ENCODE peak calls at places on chromosomes 13 and 19, in ten cellular contexts. One of them, this sample, is unnamed.

GRCh38 chr13:43963726-43964125 is 84.0 kb downstream of the LACC1 start:
- DNase-seq in GM13977: no peak
- DNase-seq in PC-3: peak; percentile 14
- DNase-seq in NCI-H1105: no peak
- DNase-seq in fibroblast of mammary gland: no peak
- DNase-seq in Calu3: no peak
- DNase-seq in substantia nigra: no peak
- DNase-seq in neuronal stem cell: no peak
- DNase-seq in lower lobe of right lung: no peak
- DNase-seq in A172: no peak
- DNase-seq in this sample: peak; percentile 10

GRCh38 chr19:15944401-15944800 is 4.4 kb upstream of the OR10H4 start:
- DNase-seq in fibroblast of mammary gland: no peak
- DNase-seq in lower lobe of right lung: no peak
- DNase-seq in substantia nigra: no peak
- DNase-seq in neuronal stem cell: no peak
- DNase-seq in Calu3: no peak
- DNase-seq in A172: no peak
- DNase-seq in PC-3: no peak
- DNase-seq in NCI-H1105: no peak
- DNase-seq in GM13977: no peak
- DNase-seq in this sample: no peak

GRCh38 chr19:2214253-2214652 is 21.9 kb downstream of the PLEKHJ1 start:
- DNase-seq in NCI-H1105: no peak
- DNase-seq in PC-3: no peak
- DNase-seq in neuronal stem cell: no peak
- DNase-seq in substantia nigra: no peak
- DNase-seq in GM13977: no peak
- DNase-seq in A172: no peak
- DNase-seq in lower lobe of right lung: no peak
- DNase-seq in Calu3: no peak
- DNase-seq in fibroblast of mammary gland: no peak
- DNase-seq in this sample: no peak

GRCh38 chr19:29651622-29652394 is 13.5 kb upstream of the PLEKHF1 start:
- DNase-seq in A172: no peak
- DNase-seq in GM13977: no peak
- DNase-seq in lower lobe of right lung: peak; percentile 15
- DNase-seq in NCI-H1105: no peak
- DNase-seq in neuronal stem cell: no peak
- DNase-seq in Calu3: no peak
- DNase-seq in fibroblast of mammary gland: no peak
- DNase-seq in substantia nigra: no peak
- DNase-seq in PC-3: no peak
- DNase-seq in this sample: no peak

GRCh38 chr13:61123533-61124269 is 291.9 kb downstream of the PCDH20 start:
- DNase-seq in NCI-H1105: no peak
- DNase-seq in substantia nigra: no peak
- DNase-seq in lower lobe of right lung: no peak
- DNase-seq in A172: no peak
- DNase-seq in GM13977: no peak
- DNase-seq in Calu3: no peak
- DNase-seq in neuronal stem cell: no peak
- DNase-seq in PC-3: no peak
- DNase-seq in fibroblast of mammary gland: no peak
- DNase-seq in this sample: no peak

GRCh38 chr19:38849746-38850230 is at the start of gene HNRNPL:
- DNase-seq in substantia nigra: peak; percentile 100
- DNase-seq in fibroblast of mammary gland: no peak
- DNase-seq in NCI-H1105: no peak
- DNase-seq in lower lobe of right lung: peak; percentile 99
- DNase-seq in A172: no peak
- DNase-seq in GM13977: peak; percentile 97
- DNase-seq in neuronal stem cell: no peak
- DNase-seq in Calu3: no peak
- DNase-seq in PC-3: no peak
- DNase-seq in this sample: no peak

GRCh38 chr13:40109324-40109958 is 454.0 kb downstream of the COG6 start:
- DNase-seq in A172: peak; percentile 45
- DNase-seq in neuronal stem cell: no peak
- DNase-seq in substantia nigra: no peak
- DNase-seq in GM13977: no peak
- DNase-seq in lower lobe of right lung: no peak
- DNase-seq in NCI-H1105: no peak
- DNase-seq in PC-3: peak; percentile 82
- DNase-seq in Calu3: peak; percentile 17
- DNase-seq in fibroblast of mammary gland: peak; percentile 98
- DNase-seq in this sample: peak; percentile 93

GRCh38 chr19:11587973-11588631 is 9.2 kb upstream of the ZNF627 start:
- DNase-seq in fibroblast of mammary gland: no peak
- DNase-seq in lower lobe of right lung: no peak
- DNase-seq in Calu3: peak; percentile 4
- DNase-seq in NCI-H1105: no peak
- DNase-seq in A172: no peak
- DNase-seq in PC-3: no peak
- DNase-seq in substantia nigra: no peak
- DNase-seq in neuronal stem cell: no peak
- DNase-seq in GM13977: no peak
- DNase-seq in this sample: no peak

GRCh38 chr13:56720841-56721240 is 419.9 kb upstream of the PRR20A start:
- DNase-seq in A172: no peak
- DNase-seq in PC-3: no peak
- DNase-seq in lower lobe of right lung: no peak
- DNase-seq in substantia nigra: no peak
- DNase-seq in GM13977: no peak
- DNase-seq in NCI-H1105: no peak
- DNase-seq in fibroblast of mammary gland: no peak
- DNase-seq in Calu3: no peak
- DNase-seq in neuronal stem cell: no peak
- DNase-seq in this sample: no peak

GRCh38 chr13:99610702-99611289 is 109.5 kb downstream of the TM9SF2 start:
- DNase-seq in neuronal stem cell: no peak
- DNase-seq in substantia nigra: no peak
- DNase-seq in PC-3: no peak
- DNase-seq in A172: no peak
- DNase-seq in fibroblast of mammary gland: no peak
- DNase-seq in Calu3: no peak
- DNase-seq in lower lobe of right lung: no peak
- DNase-seq in NCI-H1105: no peak
- DNase-seq in GM13977: no peak
- DNase-seq in this sample: no peak

GRCh38 chr13:76856141-76856571 is 30.0 kb downstream of the KCTD12 start:
- DNase-seq in substantia nigra: no peak
- DNase-seq in A172: peak; percentile 57
- DNase-seq in fibroblast of mammary gland: peak; percentile 90
- DNase-seq in Calu3: no peak
- DNase-seq in neuronal stem cell: no peak
- DNase-seq in lower lobe of right lung: no peak
- DNase-seq in PC-3: peak; percentile 40
- DNase-seq in NCI-H1105: no peak
- DNase-seq in GM13977: no peak
- DNase-seq in this sample: peak; percentile 68

GRCh38 chr19:31249217-31249616 is 100.0 kb downstream of the TSHZ3 start:
- DNase-seq in neuronal stem cell: no peak
- DNase-seq in PC-3: no peak
- DNase-seq in substantia nigra: no peak
- DNase-seq in GM13977: no peak
- DNase-seq in lower lobe of right lung: no peak
- DNase-seq in NCI-H1105: no peak
- DNase-seq in Calu3: no peak
- DNase-seq in fibroblast of mammary gland: no peak
- DNase-seq in A172: no peak
- DNase-seq in this sample: no peak

This sample was measured in HT1080.